ENCODE peak calls at places on chromosomes 5 and 9, in ten cellular contexts. Z, Y, N, H, E, A, G, X, J and R are unnamed samples.

GRCh38 chr5:112685929-112686328 is 51.8 kb upstream of the APC start:
- DNase-seq in X (peak; percentile 6), H (peak; percentile 25), Z (no peak), E (no peak), J (no peak), N (no peak), G (no peak), Y (no peak), A (no peak), R (peak; percentile 84)

GRCh38 chr9:110655723-110656641 is 12.6 kb upstream of the MUSK start:
- DNase-seq in N (peak; percentile 17), G (no peak), Y (peak; percentile 78), X (peak; percentile 14), Z (no peak), J (no peak), H (peak; percentile 93), E (peak; percentile 38), A (no peak), R (peak; percentile 99)

GRCh38 chr5:100731768-100732167 is 171.3 kb downstream of the ST8SIA4 start:
- DNase-seq in E (no peak), G (no peak), J (peak; percentile 32), Z (no peak), Y (no peak), X (no peak), N (no peak), A (peak; percentile 2), H (peak; percentile 9), R (no peak)

GRCh38 chr9:87517732-87518131 is 20.1 kb downstream of the DAPK1 start:
- DNase-seq in A (no peak), G (no peak), N (no peak), H (no peak), J (no peak), X (no peak), E (no peak), Y (no peak), Z (no peak), R (no peak)

GRCh38 chr5:89351232-89351631 is 468.2 kb upstream of the MEF2C start:
- DNase-seq in X (peak; percentile 71), N (no peak), A (no peak), Z (no peak), E (no peak), Y (no peak), G (no peak), J (no peak), H (peak; percentile 79), R (peak; percentile 70)

GRCh38 chr9:13705913-13706312 is 426.4 kb upstream of the MPDZ start:
- DNase-seq in N (no peak), J (no peak), Y (peak; percentile 90), A (no peak), G (no peak), X (peak; percentile 86), Z (no peak), E (no peak), H (peak; percentile 84), R (peak; percentile 100)

GRCh38 chr9:1708215-1708614 is 306.9 kb upstream of the SMARCA2 start:
- DNase-seq in N (no peak), E (no peak), X (no peak), Y (no peak), G (no peak), A (no peak), J (no peak), H (no peak), Z (no peak), R (no peak)

GRCh38 chr9:96453625-96454024 is 3.7 kb downstream of the HABP4 start:
- DNase-seq in J (no peak), H (peak; percentile 77), N (no peak), G (peak; percentile 41), E (no peak), A (no peak), Y (no peak), Z (peak; percentile 38), X (peak; percentile 31), R (peak; percentile 77)

GRCh38 chr9:18569941-18570630 is 96.1 kb downstream of the ADAMTSL1 start:
- DNase-seq in H (no peak), X (no peak), E (no peak), N (no peak), Y (no peak), Z (no peak), A (no peak), G (no peak), J (no peak), R (no peak)

GRCh38 chr9:6214451-6214850 is 1.2 kb upstream of the IL33 start:
- DNase-seq in Y (no peak), H (no peak), J (no peak), N (no peak), Z (no peak), E (no peak), A (no peak), G (no peak), X (no peak), R (peak; percentile 78)

GRCh38 chr9:4750021-4750673 is 9.1 kb upstream of the AK3 start:
- DNase-seq in G (no peak), H (peak; percentile 73), A (no peak), E (no peak), X (peak; percentile 86), Y (no peak), N (no peak), Z (peak; percentile 72), J (no peak), R (peak; percentile 70)

GRCh38 chr5:147659166-147659929 is 123.2 kb downstream of the JAKMIP2 start:
- DNase-seq in X (no peak), Y (no peak), H (no peak), A (no peak), N (peak; percentile 38), J (no peak), E (no peak), G (no peak), Z (no peak), R (no peak)

DNA sequence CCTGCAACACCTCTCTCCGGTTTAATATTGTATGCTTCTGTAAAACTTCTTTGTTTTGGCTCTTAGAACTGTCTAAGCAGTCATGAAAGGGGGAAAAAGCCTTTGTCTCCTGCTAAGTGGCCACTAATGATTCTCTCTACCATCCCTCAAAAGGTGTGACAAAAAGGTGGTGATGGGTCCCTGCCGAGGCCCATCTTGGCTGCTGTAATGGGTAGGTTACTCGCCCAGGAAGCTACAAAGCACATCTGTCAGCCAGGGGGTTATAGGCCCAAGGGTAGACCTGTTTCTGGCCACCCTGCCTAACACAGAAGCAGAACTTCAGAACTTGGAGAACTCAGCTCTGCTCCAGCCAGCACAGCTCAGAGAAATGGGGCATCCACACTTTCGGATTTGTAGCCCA is 1.6 kb downstream of the FAM219A start:
- DNase-seq in J (no peak), X (no peak), H (no peak), Z (no peak), G (no peak), Y (no peak), E (no peak), A (no peak), N (no peak), R (no peak)
- H3K4me3 ChIP-seq in J (no peak overlapping the region), X (peak overlapping the region; percentile 82), H (peak overlapping the region; percentile 76), Z (peak overlapping the region; percentile 90), G (peak overlapping the region; percentile 89), Y (peak overlapping the region; percentile 66), E (no peak overlapping the region), A (no peak overlapping the region), N (peak overlapping the region; percentile 65), R (peak overlapping the region; percentile 94)

GRCh38 chr5:175823731-175824525 is 47.5 kb upstream of the CPLX2 start:
- DNase-seq in G (no peak), X (no peak), A (no peak), N (no peak), J (no peak), H (no peak), Y (no peak), Z (peak; percentile 19), E (no peak), R (no peak)
- TF ChIP-seq CTCF in G (no peak), X (no peak), A (no peak), N (no peak), J (no peak), H (no peak), Y (no peak), Z (no peak), E (no peak), R (no peak)

GRCh38 chr5:1883925-1884637 is 1.4 kb upstream of the IRX4 start:
- DNase-seq in H (no peak), Y (no peak), N (no peak), A (no peak), J (no peak), Z (no peak), G (no peak), E (no peak), X (no peak), R (no peak)

GRCh38 chr5:1884638-1885475 is 2.1 kb upstream of the IRX4 start:
- DNase-seq in H (no peak), X (no peak), A (no peak), J (no peak), E (no peak), Y (no peak), N (no peak), G (no peak), Z (no peak), R (no peak)

GRCh38 chr5:1881731-1882336 is 891 bp downstream of the IRX4 start:
- DNase-seq in A (no peak), H (no peak), N (no peak), Y (no peak), E (no peak), G (no peak), Z (no peak), X (no peak), J (no peak), R (no peak)

GRCh38 chr5:1882337-1883119 is at the start of gene IRX4:
- DNase-seq in Z (peak; percentile 29), Y (no peak), A (no peak), H (no peak), N (no peak), G (no peak), J (no peak), E (no peak), X (no peak), R (peak; percentile 10)

DNA sequence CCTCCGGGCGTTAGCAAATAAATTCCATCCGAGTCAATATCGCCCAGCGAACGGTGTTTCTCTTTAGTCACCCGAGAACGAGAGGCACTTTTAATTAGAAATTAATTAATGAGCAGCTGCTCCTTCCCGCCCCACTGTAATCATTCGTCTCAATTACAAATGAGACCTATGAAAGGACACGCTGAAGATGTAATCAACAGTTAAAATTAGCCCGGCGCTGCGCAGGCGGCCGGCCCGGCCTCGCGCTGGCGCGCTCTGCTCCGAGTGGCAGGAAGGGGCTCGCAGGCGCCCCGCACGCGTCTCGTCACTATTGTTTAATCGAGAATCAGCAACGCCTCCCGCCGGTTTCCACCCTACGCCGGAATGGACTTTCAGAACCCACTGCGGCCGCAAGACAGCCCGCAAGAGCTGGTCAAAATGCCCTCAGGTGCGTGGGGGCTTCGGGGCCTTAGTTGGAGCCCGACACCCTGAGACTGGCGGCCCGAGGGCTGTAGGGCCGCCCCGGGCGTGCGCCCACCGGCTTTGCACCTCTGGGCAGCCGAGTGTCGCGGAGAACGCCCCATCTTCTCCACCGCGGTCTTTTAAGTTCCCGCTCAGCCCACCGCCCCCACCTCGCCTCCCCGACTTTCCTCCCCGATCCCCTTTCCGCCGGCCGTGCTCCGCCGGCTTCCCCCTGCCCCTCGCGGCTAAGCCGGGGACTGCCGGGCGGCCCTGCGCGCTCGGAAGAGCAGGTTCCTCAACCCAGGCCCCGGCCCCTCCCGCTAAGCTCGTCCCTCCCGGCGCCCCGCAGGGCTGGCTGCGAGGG is 597 bp upstream of the IRX4 start:
- DNase-seq in N (no peak), G (no peak), J (no peak), E (no peak), H (no peak), Y (no peak), Z (peak; percentile 35), X (no peak), A (no peak), R (no peak)
- H3K4me3 ChIP-seq in N (peak overlapping the region; percentile 41), G (peak overlapping the region; percentile 45), J (no peak overlapping the region), E (no peak overlapping the region), H (no peak overlapping the region), Y (peak overlapping the region; percentile 19), Z (no peak overlapping the region), X (no peak overlapping the region), A (no peak overlapping the region), R (no peak overlapping the region)

GRCh38 chr9:74379718-74380117 is 117.4 kb upstream of the RORB start:
- DNase-seq in Y (no peak), G (no peak), Z (peak; percentile 17), E (no peak), A (no peak), J (no peak), H (peak; percentile 69), X (no peak), N (no peak), R (peak; percentile 2)
- TF ChIP-seq CTCF in Y (no peak), G (peak; percentile 36), Z (peak; percentile 39), E (no peak), A (no peak), J (peak; percentile 64), H (peak; percentile 64), X (peak; percentile 60), N (no peak), R (no peak)